ENCODE peak calls at places on chromosome 6, in ten cellular contexts. One of them, this sample, is unnamed. For H3K4me1, the result is how much of the 10 kb centered on the place peaks cover.

GRCh38 chr6:7100072-7100750 is 7.5 kb upstream of the RREB1 start:
- DNase-seq in spleen: no peak
- DNase-seq in sigmoid colon: no peak
- DNase-seq in breast epithelium: no peak
- DNase-seq in HepG2: no peak
- DNase-seq in Panc1: no peak
- DNase-seq in transverse colon: no peak
- DNase-seq in HCT116: no peak
- DNase-seq in GM23338: no peak
- DNase-seq in prostate gland: no peak
- DNase-seq in this sample: no peak

GRCh38 chr6:20838113-20838512 is 303.9 kb downstream of the CDKAL1 start:
- DNase-seq in spleen: no peak
- DNase-seq in sigmoid colon: no peak
- DNase-seq in breast epithelium: no peak
- DNase-seq in HepG2: no peak
- DNase-seq in Panc1: no peak
- DNase-seq in transverse colon: no peak
- DNase-seq in HCT116: no peak
- DNase-seq in GM23338: no peak
- DNase-seq in prostate gland: no peak
- DNase-seq in this sample: no peak

GRCh38 chr6:100171533-100172321 is 177.7 kb upstream of the MCHR2 start:
- DNase-seq in spleen: no peak
- DNase-seq in sigmoid colon: no peak
- DNase-seq in breast epithelium: no peak
- DNase-seq in HepG2: no peak
- DNase-seq in Panc1: no peak
- DNase-seq in transverse colon: no peak
- DNase-seq in HCT116: no peak
- DNase-seq in GM23338: no peak
- DNase-seq in prostate gland: no peak
- DNase-seq in this sample: no peak

GRCh38 chr6:111013144-111013905 is 31.5 kb downstream of the RPF2 start:
- DNase-seq in spleen: no peak
- DNase-seq in sigmoid colon: no peak
- DNase-seq in breast epithelium: no peak
- DNase-seq in HepG2: no peak
- DNase-seq in Panc1: no peak
- DNase-seq in transverse colon: no peak
- DNase-seq in HCT116: no peak
- DNase-seq in GM23338: no peak
- DNase-seq in prostate gland: no peak
- DNase-seq in this sample: no peak

GRCh38 chr6:117142995-117143394 is 122.4 kb upstream of the VGLL2 start:
- DNase-seq in spleen: no peak
- DNase-seq in sigmoid colon: no peak
- DNase-seq in breast epithelium: no peak
- DNase-seq in HepG2: no peak
- DNase-seq in Panc1: no peak
- DNase-seq in transverse colon: no peak
- DNase-seq in HCT116: no peak
- DNase-seq in GM23338: no peak
- DNase-seq in prostate gland: no peak
- DNase-seq in this sample: no peak

GRCh38 chr6:115618311-115618710 is 442.4 kb downstream of the FRK start:
- DNase-seq in spleen: no peak
- DNase-seq in sigmoid colon: no peak
- DNase-seq in breast epithelium: no peak
- DNase-seq in HepG2: no peak
- DNase-seq in Panc1: no peak
- DNase-seq in transverse colon: no peak
- DNase-seq in HCT116: no peak
- DNase-seq in GM23338: no peak
- DNase-seq in prostate gland: no peak
- DNase-seq in this sample: no peak

GRCh38 chr6:115819506-115819905 is 241.2 kb downstream of the FRK start:
- DNase-seq in spleen: no peak
- DNase-seq in sigmoid colon: no peak
- DNase-seq in breast epithelium: no peak
- DNase-seq in HepG2: no peak
- DNase-seq in Panc1: no peak
- DNase-seq in transverse colon: no peak
- DNase-seq in HCT116: no peak
- DNase-seq in GM23338: no peak
- DNase-seq in prostate gland: no peak
- DNase-seq in this sample: no peak

GRCh38 chr6:73969982-73970960 is 274.3 kb downstream of the CD109 start:
- DNase-seq in spleen: no peak
- DNase-seq in sigmoid colon: no peak
- DNase-seq in breast epithelium: no peak
- DNase-seq in HepG2: peak
- DNase-seq in Panc1: peak
- DNase-seq in transverse colon: no peak
- DNase-seq in HCT116: peak
- DNase-seq in GM23338: peak
- DNase-seq in prostate gland: no peak
- DNase-seq in this sample: no peak

GRCh38 chr6:6798430-6798829 is 209.9 kb downstream of the LY86 start:
- DNase-seq in spleen: no peak
- DNase-seq in sigmoid colon: no peak
- DNase-seq in breast epithelium: no peak
- DNase-seq in HepG2: no peak
- DNase-seq in Panc1: no peak
- DNase-seq in transverse colon: no peak
- DNase-seq in HCT116: no peak
- DNase-seq in GM23338: no peak
- DNase-seq in prostate gland: no peak
- DNase-seq in this sample: no peak

GRCh38 chr6:134117409-134117808 is 65.0 kb upstream of the SLC2A12 start:
- DNase-seq in spleen: no peak
- DNase-seq in sigmoid colon: no peak
- DNase-seq in breast epithelium: no peak
- DNase-seq in HepG2: no peak
- DNase-seq in Panc1: no peak
- DNase-seq in transverse colon: no peak
- DNase-seq in HCT116: no peak
- DNase-seq in GM23338: no peak
- DNase-seq in prostate gland: no peak
- DNase-seq in this sample: no peak

GRCh38 chr6:129472239-129472638 is 237.7 kb downstream of the ARHGAP18 start:
- DNase-seq in spleen: no peak
- DNase-seq in sigmoid colon: no peak
- DNase-seq in breast epithelium: no peak
- DNase-seq in HepG2: no peak
- DNase-seq in Panc1: no peak
- DNase-seq in transverse colon: no peak
- DNase-seq in HCT116: no peak
- DNase-seq in GM23338: peak
- DNase-seq in prostate gland: no peak
- DNase-seq in this sample: no peak

GRCh38 chr6:160273196-160273595 is 14.6 kb upstream of the SLC22A2 start:
- DNase-seq in spleen: no peak
- DNase-seq in sigmoid colon: no peak
- DNase-seq in breast epithelium: no peak
- DNase-seq in HepG2: no peak
- DNase-seq in Panc1: no peak
- DNase-seq in transverse colon: no peak
- DNase-seq in HCT116: no peak
- DNase-seq in GM23338: no peak
- DNase-seq in prostate gland: no peak
- DNase-seq in this sample: no peak

GRCh38 chr6:23306251-23306950 is 737.0 kb downstream of the HDGFL1 start:
- DNase-seq in spleen: no peak
- DNase-seq in sigmoid colon: no peak
- DNase-seq in breast epithelium: no peak
- DNase-seq in HepG2: no peak
- DNase-seq in Panc1: no peak
- DNase-seq in transverse colon: no peak
- DNase-seq in HCT116: no peak
- DNase-seq in GM23338: no peak
- DNase-seq in prostate gland: no peak
- DNase-seq in this sample: no peak
- TF ChIP-seq POLR2AphosphoS5 in spleen: no peak
- TF ChIP-seq POLR2AphosphoS5 in sigmoid colon: no peak
- TF ChIP-seq POLR2AphosphoS5 in breast epithelium: no peak
- TF ChIP-seq POLR2AphosphoS5 in HepG2: no peak
- TF ChIP-seq POLR2AphosphoS5 in Panc1: no peak
- TF ChIP-seq POLR2AphosphoS5 in transverse colon: no peak
- TF ChIP-seq POLR2AphosphoS5 in HCT116: no peak
- TF ChIP-seq POLR2AphosphoS5 in GM23338: no peak
- TF ChIP-seq POLR2AphosphoS5 in prostate gland: no peak
- TF ChIP-seq POLR2AphosphoS5 in this sample: no peak

DNA sequence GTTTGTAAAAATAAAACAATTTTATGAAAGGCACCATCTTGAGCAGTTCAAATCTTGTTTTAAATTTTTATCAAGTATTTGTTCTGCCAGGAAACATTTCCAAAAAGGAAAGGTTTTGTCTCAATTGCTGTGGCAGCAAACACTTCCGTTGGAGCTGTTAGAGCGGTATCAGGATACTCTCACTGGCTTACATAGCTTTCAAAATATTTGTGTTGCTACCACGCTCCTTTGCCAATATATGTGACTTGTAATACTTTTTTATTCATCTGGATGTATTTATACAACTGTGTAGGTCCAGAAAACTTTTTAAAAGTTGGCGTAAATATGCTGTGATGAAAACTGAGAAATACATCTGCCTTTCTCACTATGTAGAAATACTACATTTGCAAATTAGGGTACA is 37.8 kb upstream of the NHSL1 start:
- DNase-seq in spleen: no peak
- DNase-seq in sigmoid colon: no peak
- DNase-seq in breast epithelium: no peak
- DNase-seq in HepG2: no peak
- DNase-seq in Panc1: no peak
- DNase-seq in transverse colon: no peak
- DNase-seq in HCT116: no peak
- DNase-seq in GM23338: no peak
- DNase-seq in prostate gland: no peak
- DNase-seq in this sample: no peak
- H3K4me1 ChIP-seq in spleen: under half
- H3K4me1 ChIP-seq in sigmoid colon: half or more
- H3K4me1 ChIP-seq in breast epithelium: under half
- H3K4me1 ChIP-seq in HepG2: half or more
- H3K4me1 ChIP-seq in Panc1: under half
- H3K4me1 ChIP-seq in transverse colon: under half
- H3K4me1 ChIP-seq in HCT116: under half
- H3K4me1 ChIP-seq in GM23338: under half
- H3K4me1 ChIP-seq in prostate gland: under half
- H3K4me1 ChIP-seq in this sample: under half

GRCh38 chr6:151763938-151764680 is 43.4 kb upstream of the ESR1 start:
- DNase-seq in spleen: peak
- DNase-seq in sigmoid colon: peak
- DNase-seq in breast epithelium: peak
- DNase-seq in HepG2: peak
- DNase-seq in Panc1: peak
- DNase-seq in transverse colon: peak
- DNase-seq in HCT116: peak
- DNase-seq in GM23338: peak
- DNase-seq in prostate gland: peak
- DNase-seq in this sample: peak
- TF ChIP-seq POLR2AphosphoS5 in spleen: peak
- TF ChIP-seq POLR2AphosphoS5 in sigmoid colon: no peak
- TF ChIP-seq POLR2AphosphoS5 in breast epithelium: peak
- TF ChIP-seq POLR2AphosphoS5 in HepG2: no peak
- TF ChIP-seq POLR2AphosphoS5 in Panc1: no peak
- TF ChIP-seq POLR2AphosphoS5 in transverse colon: no peak
- TF ChIP-seq POLR2AphosphoS5 in HCT116: no peak
- TF ChIP-seq POLR2AphosphoS5 in GM23338: no peak
- TF ChIP-seq POLR2AphosphoS5 in prostate gland: peak
- TF ChIP-seq POLR2AphosphoS5 in this sample: no peak

GRCh38 chr6:3804981-3805380 is 44.2 kb upstream of the FAM50B start:
- DNase-seq in spleen: no peak
- DNase-seq in sigmoid colon: no peak
- DNase-seq in breast epithelium: no peak
- DNase-seq in HepG2: no peak
- DNase-seq in Panc1: no peak
- DNase-seq in transverse colon: no peak
- DNase-seq in HCT116: no peak
- DNase-seq in GM23338: no peak
- DNase-seq in prostate gland: no peak
- DNase-seq in this sample: no peak
- H3K4me1 ChIP-seq in spleen: under half
- H3K4me1 ChIP-seq in sigmoid colon: under half
- H3K4me1 ChIP-seq in breast epithelium: under half
- H3K4me1 ChIP-seq in HepG2: half or more
- H3K4me1 ChIP-seq in Panc1: under half
- H3K4me1 ChIP-seq in transverse colon: under half
- H3K4me1 ChIP-seq in HCT116: under half
- H3K4me1 ChIP-seq in GM23338: under half
- H3K4me1 ChIP-seq in prostate gland: under half
- H3K4me1 ChIP-seq in this sample: under half

This sample was measured in suprapubic skin.